ENCODE peak calls at places on chromosomes 6 and 20, in five cellular contexts. One of them, this sample, is unnamed. For H3K36me3, the result is how much of the 10 kb centered on the place peaks cover.

GRCh38 chr6:144590540-144590939 is 305.4 kb downstream of the UTRN start:
- DNase-seq in testis: no peak
- DNase-seq in ovary: no peak
- DNase-seq in mucosa of descending colon: no peak
- DNase-seq in heart left ventricle: no peak
- DNase-seq in this sample: no peak

GRCh38 chr20:57663241-57663640 is 43.0 kb upstream of the ZBP1 start:
- DNase-seq in mucosa of descending colon: peak
- DNase-seq in heart left ventricle: peak
- DNase-seq in ovary: peak
- DNase-seq in testis: no peak
- DNase-seq in this sample: no peak

GRCh38 chr20:19652591-19653026 is 105.4 kb upstream of the RIN2 start:
- DNase-seq in heart left ventricle: no peak
- DNase-seq in ovary: no peak
- DNase-seq in mucosa of descending colon: no peak
- DNase-seq in testis: no peak
- DNase-seq in this sample: no peak

GRCh38 chr6:170345662-170346061 is 39.1 kb downstream of the FAM120B start:
- DNase-seq in mucosa of descending colon: no peak
- DNase-seq in heart left ventricle: no peak
- DNase-seq in testis: no peak
- DNase-seq in ovary: no peak
- DNase-seq in this sample: no peak

GRCh38 chr6:165634076-165634475 is 29.0 kb downstream of the PDE10A start:
- DNase-seq in mucosa of descending colon: no peak
- DNase-seq in testis: no peak
- DNase-seq in ovary: no peak
- DNase-seq in heart left ventricle: no peak
- DNase-seq in this sample: no peak

GRCh38 chr6:35089216-35089934 is 51.8 kb downstream of the TCP11 start:
- DNase-seq in ovary: no peak
- DNase-seq in testis: no peak
- DNase-seq in mucosa of descending colon: peak
- DNase-seq in heart left ventricle: no peak
- DNase-seq in this sample: no peak

GRCh38 chr6:168427184-168427583 is 13.8 kb upstream of the SMOC2 start:
- DNase-seq in mucosa of descending colon: no peak
- DNase-seq in ovary: no peak
- DNase-seq in testis: no peak
- DNase-seq in heart left ventricle: no peak
- DNase-seq in this sample: no peak

GRCh38 chr6:155534678-155535077 is 79.0 kb upstream of the NOX3 start:
- DNase-seq in testis: no peak
- DNase-seq in ovary: no peak
- DNase-seq in heart left ventricle: no peak
- DNase-seq in mucosa of descending colon: no peak
- DNase-seq in this sample: no peak

GRCh38 chr20:36308318-36308710 is 2.2 kb downstream of the DLGAP4 start:
- DNase-seq in heart left ventricle: no peak
- DNase-seq in ovary: no peak
- DNase-seq in mucosa of descending colon: no peak
- DNase-seq in testis: no peak
- DNase-seq in this sample: peak

GRCh38 chr6:29011276-29011734 is 6.2 kb upstream of the ZNF311 start:
- DNase-seq in mucosa of descending colon: no peak
- DNase-seq in heart left ventricle: peak
- DNase-seq in testis: peak
- DNase-seq in ovary: peak
- DNase-seq in this sample: peak

GRCh38 chr6:15113587-15113986 is 132.3 kb upstream of the JARID2 start:
- DNase-seq in mucosa of descending colon: no peak
- DNase-seq in heart left ventricle: no peak
- DNase-seq in testis: no peak
- DNase-seq in ovary: no peak
- DNase-seq in this sample: no peak

GRCh38 chr20:16662462-16662861 is 67.4 kb upstream of the SNRPB2 start:
- DNase-seq in mucosa of descending colon: no peak
- DNase-seq in testis: no peak
- DNase-seq in ovary: no peak
- DNase-seq in heart left ventricle: no peak
- DNase-seq in this sample: no peak

GRCh38 chr20:32917191-32917950 is 58.6 kb downstream of the EFCAB8 start:
- DNase-seq in testis: no peak
- DNase-seq in heart left ventricle: no peak
- DNase-seq in mucosa of descending colon: no peak
- DNase-seq in ovary: no peak
- DNase-seq in this sample: no peak

GRCh38 chr6:18155864-18156396 is 708 bp downstream of the KDM1B start:
- DNase-seq in ovary: peak
- DNase-seq in testis: peak
- DNase-seq in mucosa of descending colon: peak
- DNase-seq in heart left ventricle: peak
- DNase-seq in this sample: peak

GRCh38 chr6:168284187-168284586 is 35.4 kb downstream of the DACT2 start:
- DNase-seq in mucosa of descending colon: no peak
- DNase-seq in testis: no peak
- DNase-seq in ovary: no peak
- DNase-seq in heart left ventricle: no peak
- DNase-seq in this sample: no peak

GRCh38 chr6:123519191-123519510 is 117.6 kb downstream of the TRDN start:
- DNase-seq in heart left ventricle: peak
- DNase-seq in testis: peak
- DNase-seq in ovary: peak
- DNase-seq in mucosa of descending colon: no peak
- DNase-seq in this sample: peak

GRCh38 chr6:150145830-150146229 is 3.0 kb downstream of the PPP1R14C start:
- DNase-seq in ovary: no peak
- DNase-seq in testis: no peak
- DNase-seq in mucosa of descending colon: no peak
- DNase-seq in heart left ventricle: no peak
- DNase-seq in this sample: no peak

GRCh38 chr6:56087421-56087820 is 160.0 kb downstream of the COL21A1 start:
- DNase-seq in testis: no peak
- DNase-seq in mucosa of descending colon: no peak
- DNase-seq in ovary: no peak
- DNase-seq in heart left ventricle: peak
- DNase-seq in this sample: no peak

GRCh38 chr6:46491789-46492547 is 719 bp upstream of the RCAN2 start:
- DNase-seq in heart left ventricle: peak
- DNase-seq in mucosa of descending colon: no peak
- DNase-seq in testis: peak
- DNase-seq in ovary: peak
- DNase-seq in this sample: no peak

GRCh38 chr6:139539852-139540251 is 165.4 kb upstream of the CITED2 start:
- DNase-seq in heart left ventricle: peak
- DNase-seq in testis: no peak
- DNase-seq in mucosa of descending colon: peak
- DNase-seq in ovary: peak
- DNase-seq in this sample: peak

GRCh38 chr6:21873562-21873961 is 280.0 kb downstream of the SOX4 start:
- DNase-seq in ovary: no peak
- DNase-seq in heart left ventricle: peak
- DNase-seq in mucosa of descending colon: no peak
- DNase-seq in testis: no peak
- DNase-seq in this sample: peak

GRCh38 chr20:35467339-35468224 is 12.2 kb downstream of the CEP250 start:
- DNase-seq in heart left ventricle: no peak
- DNase-seq in testis: no peak
- DNase-seq in ovary: peak
- DNase-seq in mucosa of descending colon: no peak
- DNase-seq in this sample: no peak

GRCh38 chr6:99434702-99435530 is 9.8 kb upstream of the PNISR start:
- DNase-seq in mucosa of descending colon: no peak
- DNase-seq in testis: no peak
- DNase-seq in heart left ventricle: no peak
- DNase-seq in ovary: no peak
- DNase-seq in this sample: no peak

GRCh38 chr6:78746457-78746856 is 120.9 kb upstream of the IRAK1BP1 start:
- DNase-seq in mucosa of descending colon: no peak
- DNase-seq in testis: no peak
- DNase-seq in ovary: no peak
- DNase-seq in heart left ventricle: no peak
- DNase-seq in this sample: no peak

GRCh38 chr6:41271901-41272395 is 14.5 kb downstream of the TREM1 start:
- DNase-seq in testis: peak
- DNase-seq in heart left ventricle: no peak
- DNase-seq in ovary: no peak
- DNase-seq in mucosa of descending colon: peak
- DNase-seq in this sample: peak

GRCh38 chr20:24747881-24748595 is 201.0 kb upstream of the CST7 start:
- DNase-seq in mucosa of descending colon: no peak
- DNase-seq in heart left ventricle: no peak
- DNase-seq in testis: no peak
- DNase-seq in ovary: no peak
- DNase-seq in this sample: no peak

GRCh38 chr20:35284992-35285805 is 627 bp upstream of the EIF6 start:
- DNase-seq in testis: no peak
- DNase-seq in heart left ventricle: no peak
- DNase-seq in mucosa of descending colon: peak
- DNase-seq in ovary: no peak
- DNase-seq in this sample: no peak

GRCh38 chr20:50655325-50655880 is 35.9 kb downstream of the RIPOR3 start:
- DNase-seq in mucosa of descending colon: peak
- DNase-seq in testis: peak
- DNase-seq in heart left ventricle: peak
- DNase-seq in ovary: peak
- DNase-seq in this sample: peak

GRCh38 chr6:117267766-117268534 is 2.6 kb downstream of the VGLL2 start:
- DNase-seq in mucosa of descending colon: no peak
- DNase-seq in heart left ventricle: no peak
- DNase-seq in testis: no peak
- DNase-seq in ovary: no peak
- DNase-seq in this sample: no peak

GRCh38 chr20:38153011-38153329 is 12.1 kb downstream of the TGM2 start:
- DNase-seq in testis: no peak
- DNase-seq in mucosa of descending colon: peak
- DNase-seq in ovary: no peak
- DNase-seq in heart left ventricle: no peak
- DNase-seq in this sample: peak

GRCh38 chr20:12083269-12083668 is 165.6 kb downstream of the BTBD3 start:
- DNase-seq in heart left ventricle: no peak
- DNase-seq in testis: no peak
- DNase-seq in mucosa of descending colon: no peak
- DNase-seq in ovary: no peak
- DNase-seq in this sample: no peak

GRCh38 chr6:118705799-118706481 is 54.5 kb upstream of the CEP85L start:
- DNase-seq in testis: peak
- DNase-seq in heart left ventricle: peak
- DNase-seq in mucosa of descending colon: no peak
- DNase-seq in ovary: no peak
- DNase-seq in this sample: no peak

GRCh38 chr6:132479131-132479530 is 33.8 kb downstream of the STX7 start:
- DNase-seq in testis: no peak
- DNase-seq in mucosa of descending colon: no peak
- DNase-seq in heart left ventricle: no peak
- DNase-seq in ovary: no peak
- DNase-seq in this sample: no peak

GRCh38 chr6:14000901-14001300 is 76.1 kb downstream of the RNF182 start:
- DNase-seq in ovary: no peak
- DNase-seq in mucosa of descending colon: no peak
- DNase-seq in heart left ventricle: no peak
- DNase-seq in testis: no peak
- DNase-seq in this sample: no peak

GRCh38 chr6:82711992-82712788 is 348.6 kb downstream of the TPBG start:
- DNase-seq in testis: no peak
- DNase-seq in ovary: no peak
- DNase-seq in heart left ventricle: no peak
- DNase-seq in mucosa of descending colon: no peak
- DNase-seq in this sample: peak

DNA sequence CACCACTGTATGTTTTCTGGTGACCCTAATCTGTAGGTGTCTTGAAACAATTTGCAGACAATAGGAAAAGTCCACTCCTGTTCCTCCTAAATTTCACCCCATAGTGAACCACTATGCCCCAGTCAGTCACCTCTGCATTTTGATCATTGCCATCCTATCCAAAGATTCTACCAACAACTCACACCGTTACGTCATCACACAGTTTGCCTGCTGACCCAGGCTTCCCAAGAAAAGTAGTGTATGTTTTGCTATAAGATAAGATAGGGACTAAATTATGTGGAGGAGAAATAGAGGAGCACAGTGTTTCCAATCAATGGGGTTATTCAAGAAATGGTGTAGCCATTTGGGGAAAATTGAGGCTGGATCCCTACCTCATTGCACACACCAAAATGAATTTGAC is 58.8 kb downstream of the GNAS start:
- DNase-seq in ovary: no peak
- DNase-seq in heart left ventricle: no peak
- DNase-seq in testis: no peak
- DNase-seq in mucosa of descending colon: no peak
- DNase-seq in this sample: no peak
- H3K36me3 ChIP-seq in ovary: under half
- H3K36me3 ChIP-seq in heart left ventricle: under half
- H3K36me3 ChIP-seq in testis: under half
- H3K36me3 ChIP-seq in mucosa of descending colon: under half
- H3K36me3 ChIP-seq in this sample: under half

GRCh38 chr20:59125332-59125731 is 38.3 kb upstream of the ZNF831 start:
- DNase-seq in ovary: no peak
- DNase-seq in heart left ventricle: no peak
- DNase-seq in testis: no peak
- DNase-seq in mucosa of descending colon: no peak
- DNase-seq in this sample: no peak
- H3K4me3 ChIP-seq in ovary: no peak
- H3K4me3 ChIP-seq in heart left ventricle: no peak
- H3K4me3 ChIP-seq in testis: no peak
- H3K4me3 ChIP-seq in mucosa of descending colon: no peak
- H3K4me3 ChIP-seq in this sample: no peak

GRCh38 chr6:33406161-33406560 is 4.7 kb upstream of the PHF1 start:
- DNase-seq in testis: no peak
- DNase-seq in mucosa of descending colon: no peak
- DNase-seq in heart left ventricle: no peak
- DNase-seq in ovary: no peak
- DNase-seq in this sample: no peak
- H3K36me3 ChIP-seq in testis: under half
- H3K36me3 ChIP-seq in mucosa of descending colon: under half
- H3K36me3 ChIP-seq in heart left ventricle: under half
- H3K36me3 ChIP-seq in ovary: under half
- H3K36me3 ChIP-seq in this sample: under half

DNA sequence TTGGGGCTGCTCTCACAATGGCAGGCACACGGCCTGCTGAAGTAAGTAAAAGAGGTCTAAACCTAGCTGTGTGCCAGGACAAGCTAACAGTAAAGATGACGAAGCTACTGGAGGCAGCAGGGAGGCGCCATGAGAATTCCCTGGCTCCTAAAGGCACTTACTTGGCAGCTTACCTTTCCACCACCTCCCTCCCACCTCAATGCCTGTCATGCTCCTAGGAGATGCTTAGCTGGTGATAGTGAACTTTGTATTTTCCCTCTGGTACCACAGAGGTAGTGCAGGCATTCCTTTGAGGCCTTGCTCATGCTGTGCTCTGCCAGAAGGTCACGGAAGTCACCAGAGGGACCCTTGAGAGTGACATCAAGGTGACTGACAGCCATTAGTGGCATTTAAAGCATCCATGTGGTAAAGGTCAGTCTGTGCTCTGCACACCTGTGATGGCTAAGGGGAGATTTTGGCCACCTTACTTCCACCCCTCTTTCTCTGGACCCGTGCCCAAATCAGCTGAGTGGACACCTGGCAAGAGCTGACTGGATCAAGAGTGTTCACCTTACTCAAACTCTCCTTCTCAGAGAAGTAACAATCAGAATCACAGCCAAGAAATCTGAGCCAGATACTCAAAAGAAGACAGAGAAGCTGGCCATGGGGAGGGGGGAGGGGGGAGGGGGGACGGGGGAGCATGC is 3.0 kb downstream of the FKBP1A start:
- DNase-seq in testis: no peak
- DNase-seq in heart left ventricle: no peak
- DNase-seq in ovary: no peak
- DNase-seq in mucosa of descending colon: no peak
- DNase-seq in this sample: no peak
- H3K4me3 ChIP-seq in testis: no peak
- H3K4me3 ChIP-seq in heart left ventricle: peak
- H3K4me3 ChIP-seq in ovary: no peak
- H3K4me3 ChIP-seq in mucosa of descending colon: no peak
- H3K4me3 ChIP-seq in this sample: peak